ENCODE peak calls at places on chromosomes 6 and 20, in six cellular contexts. N is naive thymus-derived CD4-positive, alpha-beta T cell; D is right cardiac atrium; H is GM23338; X is A549; C is fibroblast of pulmonary artery. G is an unnamed sample.

GRCh38 chr20:3818155-3819151 is 1.9 kb upstream of the AP5S1 start:
- DNase-seq in N (no peak), D (peak; percentile 83), H (peak; percentile 89), X (peak; percentile 93), C (peak; percentile 89), G (no peak)

GRCh38 chr20:57620999-57621398 is 773 bp upstream of the ZBP1 start:
- DNase-seq in N (no peak), D (no peak), H (no peak), X (no peak), C (no peak), G (peak; percentile 32)

GRCh38 chr6:37514377-37514776 is 14.7 kb upstream of the CCDC167 start:
- DNase-seq in N (no peak), D (no peak), H (no peak), X (no peak), C (no peak), G (no peak)

GRCh38 chr6:84606860-84607259 is 157.5 kb downstream of the TBX18 start:
- DNase-seq in N (no peak), D (no peak), H (no peak), X (no peak), C (no peak), G (no peak)

GRCh38 chr6:35294308-35294945 is 3.2 kb upstream of the DEF6 start:
- DNase-seq in N (peak; percentile 51), D (peak; percentile 67), H (peak; percentile 83), X (peak; percentile 45), C (peak; percentile 52), G (no peak)

GRCh38 chr6:75813476-75814250 is 64.6 kb downstream of the MYO6 start:
- DNase-seq in N (no peak), D (peak; percentile 17), H (no peak), X (no peak), C (no peak), G (peak; percentile 33)

GRCh38 chr6:108744244-108744972 is 103.8 kb upstream of the ARMC2 start:
- DNase-seq in N (no peak), D (no peak), H (no peak), X (no peak), C (no peak), G (no peak)

GRCh38 chr6:105263685-105264298 is 84.0 kb upstream of the POPDC3 start:
- DNase-seq in N (no peak), D (no peak), H (no peak), X (no peak), C (no peak), G (no peak)

GRCh38 chr20:63177134-63177784 is 38.7 kb downstream of the YTHDF1 start:
- DNase-seq in N (no peak), D (no peak), H (peak; percentile 70), X (peak; percentile 66), C (no peak), G (no peak)

GRCh38 chr20:63235399-63235983 is at the start of gene BIRC7:
- DNase-seq in N (no peak), D (peak; percentile 40), H (no peak), X (peak; percentile 64), C (no peak), G (no peak)

GRCh38 chr20:24493181-24493580 is 23.8 kb downstream of the SYNDIG1 start:
- DNase-seq in N (no peak), D (no peak), H (no peak), X (no peak), C (no peak), G (no peak)

GRCh38 chr20:34907616-34908469 is 31.4 kb downstream of the ACSS2 start:
- DNase-seq in N (peak; percentile 6), D (peak; percentile 84), H (no peak), X (peak; percentile 74), C (peak; percentile 88), G (no peak)

GRCh38 chr6:159929819-159930218 is 39.0 kb downstream of the MAS1 start:
- DNase-seq in N (no peak), D (no peak), H (no peak), X (no peak), C (peak; percentile 17), G (no peak)

GRCh38 chr6:2275207-2275891 is 29.9 kb upstream of the GMDS start:
- DNase-seq in N (no peak), D (no peak), H (no peak), X (no peak), C (peak; percentile 23), G (no peak)

GRCh38 chr6:149446791-149447376 is 37.9 kb downstream of the ZC3H12D start:
- DNase-seq in N (no peak), D (no peak), H (peak; percentile 52), X (no peak), C (no peak), G (no peak)

GRCh38 chr6:145199961-145200360 is 535.4 kb downstream of the EPM2A start:
- DNase-seq in N (no peak), D (no peak), H (no peak), X (peak; percentile 15), C (peak; percentile 36), G (no peak)

GRCh38 chr20:44646641-44647274 is 4.7 kb downstream of the ADA start:
- DNase-seq in N (no peak), D (no peak), H (no peak), X (peak; percentile 24), C (peak; percentile 59), G (no peak)

GRCh38 chr20:64232794-64233193 is 22.8 kb upstream of the PCMTD2 start:
- DNase-seq in N (no peak), D (peak; percentile 69), H (no peak), X (peak; percentile 13), C (no peak), G (no peak)

GRCh38 chr6:10837997-10838793 is at the start of gene MAK:
- DNase-seq in N (peak; percentile 85), D (peak; percentile 93), H (peak; percentile 96), X (peak; percentile 83), C (peak; percentile 76), G (peak; percentile 90)

GRCh38 chr20:5474646-5475550 is 158.1 kb upstream of the PROKR2 start:
- DNase-seq in N (no peak), D (no peak), H (no peak), X (no peak), C (no peak), G (no peak)

GRCh38 chr6:44661221-44661609 is 273.7 kb downstream of the CDC5L start:
- DNase-seq in N (no peak), D (no peak), H (no peak), X (no peak), C (no peak), G (no peak)

GRCh38 chr6:43971776-43972126 is 155.5 kb downstream of the MRPL14 start:
- DNase-seq in N (no peak), D (no peak), H (no peak), X (no peak), C (no peak), G (no peak)

GRCh38 chr6:24009319-24009718 is 116.7 kb upstream of the NRSN1 start:
- DNase-seq in N (no peak), D (no peak), H (peak; percentile 14), X (no peak), C (no peak), G (no peak)

GRCh38 chr20:59005523-59006166 is 1.4 kb downstream of the CTSZ start:
- DNase-seq in N (no peak), D (no peak), H (no peak), X (no peak), C (no peak), G (no peak)

GRCh38 chr20:59006167-59006863 is 739 bp downstream of the CTSZ start:
- DNase-seq in N (no peak), D (peak; percentile 73), H (peak; percentile 33), X (no peak), C (no peak), G (no peak)

GRCh38 chr20:59008715-59009336 is 1.8 kb upstream of the CTSZ start:
- DNase-seq in N (no peak), D (no peak), H (no peak), X (no peak), C (no peak), G (no peak)

GRCh38 chr20:59006864-59007757 is at the start of gene CTSZ:
- DNase-seq in N (peak; percentile 30), D (peak; percentile 93), H (peak; percentile 85), X (peak; percentile 32), C (peak; percentile 33), G (peak; percentile 95)

GRCh38 chr20:59007758-59008511 is 881 bp upstream of the CTSZ start:
- DNase-seq in N (no peak), D (peak; percentile 78), H (peak; percentile 24), X (no peak), C (no peak), G (peak; percentile 86)
- H3K4me3 ChIP-seq in N (no peak overlapping the region), D (no peak overlapping the region), H (peak overlapping the region; percentile 65), X (peak overlapping the region; percentile 99), C (no peak overlapping the region), G (peak overlapping the region; percentile 53)

DNA sequence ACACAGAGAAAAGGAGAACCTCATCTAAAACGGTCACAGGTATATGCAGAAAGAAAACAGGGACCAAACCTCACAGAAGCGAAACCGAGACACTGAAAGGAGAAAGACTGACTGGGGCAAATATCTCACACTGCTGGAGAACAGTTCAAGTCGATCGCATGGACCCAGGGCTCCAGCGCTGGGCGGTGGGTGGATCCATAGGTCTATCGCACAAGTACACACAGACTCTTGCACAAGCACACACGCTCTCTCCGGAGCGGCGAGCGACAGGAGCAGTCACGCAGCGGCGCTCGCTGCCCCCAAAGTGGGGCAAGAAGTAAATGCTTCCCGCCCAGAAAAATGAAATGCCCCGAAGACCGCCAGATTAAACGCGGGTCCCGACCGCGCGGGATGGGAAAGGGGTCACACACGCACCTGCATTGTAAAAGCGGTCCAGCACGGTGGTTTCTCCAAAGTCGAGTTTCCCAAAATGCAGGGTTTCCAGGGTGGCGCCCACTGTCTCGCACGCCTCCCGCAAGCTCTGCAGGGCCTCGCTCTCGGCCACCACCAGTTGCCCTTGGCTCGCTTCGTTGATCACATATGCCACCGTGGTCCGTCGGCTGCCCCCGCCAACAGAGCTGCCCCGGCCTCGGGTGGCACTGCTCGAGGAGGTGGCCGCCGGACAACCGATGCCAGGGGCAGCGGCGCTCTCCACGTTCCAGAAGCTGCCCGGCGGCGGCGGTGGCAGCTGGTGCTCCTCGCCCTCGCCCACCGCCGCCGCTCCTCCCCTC is 796 bp downstream of the MAP3K5 start:
- DNase-seq in N (peak; percentile 42), D (peak; percentile 88), H (peak; percentile 45), X (peak; percentile 53), C (peak; percentile 59), G (peak; percentile 84)
- H3K4me3 ChIP-seq in N (peak overlapping the region; percentile 100), D (peak overlapping the region; percentile 66), H (peak overlapping the region; percentile 90), X (peak overlapping the region; percentile 83), C (peak overlapping the region; percentile 88), G (peak overlapping the region; percentile 86)

GRCh38 chr20:11608736-11609135 is 309.0 kb upstream of the BTBD3 start:
- DNase-seq in N (no peak), D (peak; percentile 13), H (no peak), X (no peak), C (no peak), G (no peak)

GRCh38 chr20:11604339-11604738 is 313.4 kb upstream of the BTBD3 start:
- DNase-seq in N (no peak), D (no peak), H (no peak), X (no peak), C (no peak), G (no peak)

DNA sequence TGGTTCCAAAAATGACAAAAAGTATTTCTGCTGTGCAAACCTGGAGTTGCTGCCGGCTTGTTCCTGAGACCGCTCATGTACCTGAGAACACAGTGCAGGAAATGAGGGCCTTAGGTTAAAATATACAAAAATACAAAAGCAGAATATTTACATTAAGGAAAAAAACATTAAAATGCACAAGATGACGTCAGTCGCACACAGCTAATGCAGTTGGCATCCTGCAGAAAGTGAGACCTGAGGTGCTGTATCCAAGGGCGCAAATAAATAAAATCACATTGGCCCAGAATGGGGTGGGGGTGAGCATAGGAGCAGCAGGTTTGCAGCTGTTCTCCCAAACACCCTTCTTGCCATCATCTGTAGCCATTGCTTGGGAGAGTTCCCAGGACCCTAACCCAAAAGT is 310.6 kb upstream of the BTBD3 start:
- DNase-seq in N (no peak), D (no peak), H (no peak), X (no peak), C (no peak), G (no peak)
- H3K4me3 ChIP-seq in N (no peak overlapping the region), D (no peak overlapping the region), H (no peak overlapping the region), X (no peak overlapping the region), C (no peak overlapping the region), G (no peak overlapping the region)

GRCh38 chr6:3335169-3335568 is 76.4 kb downstream of the PSMG4 start:
- DNase-seq in N (no peak), D (no peak), H (no peak), X (no peak), C (no peak), G (no peak)
- H3K4me3 ChIP-seq in N (no peak overlapping the region), D (no peak overlapping the region), H (no peak overlapping the region), X (no peak overlapping the region), C (no peak overlapping the region), G (no peak overlapping the region)